ENCODE peak calls at places on chromosomes 6 and 20, in four cellular contexts. W is activated T-cell treated with anti-CD3 and anti-CD28 coated beads for 24 hours; B is lower lobe of right lung; P is activated effector memory CD4-positive, alpha-beta T cell treated with anti-CD3 and anti-CD28 coated beads, Interleukin-2, amount 50 U/mL, for 16 hours. K is an unnamed sample.

GRCh38 chr6:108715832-108716231 is 132.4 kb upstream of the ARMC2 start:
- DNase-seq in W (no peak), B (no peak), P (no peak), K (no peak)

GRCh38 chr6:144953552-144954240 is 668.6 kb downstream of the UTRN start:
- DNase-seq in W (no peak), B (no peak), P (no peak), K (peak)

GRCh38 chr6:146028250-146028789 is 542 bp upstream of the GRM1 start:
- DNase-seq in W (no peak), B (peak), P (peak), K (peak)

GRCh38 chr6:87902383-87902782 is 145.3 kb upstream of the SPACA1 start:
- DNase-seq in W (no peak), B (no peak), P (no peak), K (no peak)

GRCh38 chr6:105484238-105485161 is 81.6 kb upstream of the PREP start:
- DNase-seq in W (no peak), B (no peak), P (no peak), K (peak)

GRCh38 chr6:40545954-40546353 is 41.2 kb downstream of the LRFN2 start:
- DNase-seq in W (no peak), B (no peak), P (no peak), K (no peak)

GRCh38 chr6:33215761-33216649 is 7.7 kb downstream of the RING1 start:
- DNase-seq in W (no peak), B (no peak), P (peak), K (no peak)

GRCh38 chr6:90319044-90319443 is 22.4 kb upstream of the BACH2 start:
- DNase-seq in W (no peak), B (no peak), P (no peak), K (peak)

GRCh38 chr6:42401605-42401935 is 50.2 kb downstream of the TRERF1 start:
- DNase-seq in W (no peak), B (no peak), P (no peak), K (no peak)

GRCh38 chr6:170462366-170463020 is 90.6 kb downstream of the PSMB1 start:
- DNase-seq in W (no peak), B (no peak), P (no peak), K (no peak)

GRCh38 chr6:14921878-14922277 is 324.0 kb upstream of the JARID2 start:
- DNase-seq in W (no peak), B (no peak), P (no peak), K (no peak)

GRCh38 chr6:129679758-129680157 is 30.2 kb downstream of the ARHGAP18 start:
- DNase-seq in W (no peak), B (no peak), P (no peak), K (no peak)

GRCh38 chr6:132746049-132746448 is 11.7 kb downstream of the VNN2 start:
- DNase-seq in W (no peak), B (no peak), P (no peak), K (peak)

GRCh38 chr20:9270831-9271230 is 201.9 kb downstream of the PLCB4 start:
- DNase-seq in W (no peak), B (no peak), P (no peak), K (no peak)

GRCh38 chr6:169340395-169340794 is 86.7 kb upstream of the THBS2 start:
- DNase-seq in W (no peak), B (peak), P (no peak), K (no peak)

GRCh38 chr20:17871861-17872260 is 96.7 kb downstream of the SNX5 start:
- DNase-seq in W (no peak), B (no peak), P (no peak), K (no peak)

K was measured in NCI-H226.